ENCODE peak calls at places on chromosome 5, in nine cellular contexts. M, A, D, N, B, H, Z, G and V are unnamed samples.

GRCh38 chr5:124596595-124597388 is 149.6 kb downstream of the ZNF608 start:
- DNase-seq in M (no peak), A (peak; percentile 59), D (no peak), N (no peak), B (peak; percentile 76), H (peak; percentile 50), Z (no peak), G (no peak), V (no peak)

GRCh38 chr5:95261369-95262175 is 23.3 kb downstream of the MCTP1 start:
- DNase-seq in M (no peak), A (peak; percentile 60), D (peak; percentile 83), N (peak; percentile 23), B (peak; percentile 60), H (peak; percentile 34), Z (no peak), G (no peak), V (no peak)

GRCh38 chr5:98069876-98070512 is 703.5 kb upstream of the RGMB start:
- DNase-seq in M (no peak), A (peak; percentile 3), D (peak; percentile 59), N (no peak), B (peak; percentile 30), H (no peak), Z (no peak), G (no peak), V (no peak)

GRCh38 chr5:165185726-165186125 is 1680.3 kb downstream of the MAT2B start:
- DNase-seq in M (no peak), A (no peak), D (peak; percentile 93), N (no peak), B (no peak), H (no peak), Z (no peak), G (no peak), V (no peak)

GRCh38 chr5:10675177-10675700 is 85.8 kb downstream of the DAP start:
- DNase-seq in M (no peak), A (no peak), D (no peak), N (no peak), B (no peak), H (no peak), Z (no peak), G (no peak), V (no peak)

GRCh38 chr5:151719228-151719861 is 32.6 kb upstream of the SPARC start:
- DNase-seq in M (peak; percentile 52), A (no peak), D (peak; percentile 58), N (peak; percentile 62), B (peak; percentile 75), H (peak; percentile 42), Z (no peak), G (no peak), V (no peak)

GRCh38 chr5:142770650-142771609 is 753 bp downstream of the ARHGAP26 start:
- DNase-seq in M (peak; percentile 73), A (peak; percentile 60), D (peak; percentile 59), N (peak; percentile 67), B (peak; percentile 35), H (peak; percentile 74), Z (peak; percentile 14), G (peak; percentile 68), V (peak; percentile 57)

GRCh38 chr5:149264432-149265069 is 7.1 kb upstream of the AFAP1L1 start:
- DNase-seq in M (no peak), A (no peak), D (no peak), N (peak; percentile 56), B (no peak), H (peak; percentile 74), Z (no peak), G (peak; percentile 70), V (peak; percentile 36)

GRCh38 chr5:140509898-140510297 is 37.6 kb upstream of the EIF4EBP3 start:
- DNase-seq in M (no peak), A (no peak), D (no peak), N (no peak), B (no peak), H (no peak), Z (no peak), G (no peak), V (peak; percentile 34)

GRCh38 chr5:119289413-119289812 is 66.4 kb upstream of the TNFAIP8 start:
- DNase-seq in M (no peak), A (no peak), D (no peak), N (no peak), B (no peak), H (no peak), Z (no peak), G (no peak), V (no peak)

GRCh38 chr5:72746736-72747135 is 69.7 kb upstream of the TNPO1 start:
- DNase-seq in M (no peak), A (no peak), D (no peak), N (no peak), B (peak; percentile 25), H (no peak), Z (no peak), G (no peak), V (no peak)